ENCODE peak calls at places on chromosomes 7 and 10, in four cellular contexts. V, P, G and E are unnamed samples.

GRCh38 chr10:59536576-59537014 is 173.1 kb downstream of the SLC16A9 start:
- DNase-seq in V (peak), P (no peak), G (peak), E (no peak)

GRCh38 chr10:52747680-52748079 is 24.9 kb downstream of the MBL2 start:
- DNase-seq in V (no peak), P (no peak), G (no peak), E (no peak)

GRCh38 chr10:66215921-66216320 is 709.9 kb upstream of the LRRTM3 start:
- DNase-seq in V (no peak), P (no peak), G (no peak), E (no peak)

GRCh38 chr10:94010116-94010515 is 16.4 kb downstream of the PLCE1 start:
- DNase-seq in V (no peak), P (no peak), G (no peak), E (no peak)

GRCh38 chr10:100006241-100006886 is 3.4 kb downstream of the DNMBP start:
- DNase-seq in V (no peak), P (peak), G (peak), E (no peak)

GRCh38 chr10:84254552-84255137 is 9.8 kb downstream of the RGR start:
- DNase-seq in V (no peak), P (no peak), G (no peak), E (no peak)

GRCh38 chr7:65265959-65266519 is 107.6 kb upstream of the ZNF92 start:
- DNase-seq in V (no peak), P (no peak), G (no peak), E (no peak)

GRCh38 chr7:138992052-138992531 is 10.9 kb upstream of the KIAA1549 start:
- DNase-seq in V (no peak), P (no peak), G (no peak), E (no peak)

GRCh38 chr7:45886931-45887667 is 1.2 kb upstream of the IGFBP1 start:
- DNase-seq in V (no peak), P (no peak), G (no peak), E (no peak)

GRCh38 chr7:121941836-121942235 is 68.9 kb downstream of the PTPRZ1 start:
- DNase-seq in V (no peak), P (no peak), G (no peak), E (no peak)

GRCh38 chr10:49160110-49160509 is 26.3 kb upstream of the FAM170B start:
- DNase-seq in V (no peak), P (no peak), G (no peak), E (no peak)

GRCh38 chr10:107653832-107654287 is 489.4 kb upstream of the SORCS1 start:
- DNase-seq in V (peak), P (peak), G (peak), E (peak)

GRCh38 chr7:24318326-24318725 is 34.3 kb downstream of the NPY start:
- DNase-seq in V (no peak), P (peak), G (no peak), E (peak)

GRCh38 chr7:138363721-138364120 is 96.3 kb upstream of the TRIM24 start:
- DNase-seq in V (no peak), P (no peak), G (no peak), E (no peak)

GRCh38 chr7:24786941-24787340 is 29.7 kb upstream of the GSDME start:
- DNase-seq in V (no peak), P (peak), G (peak), E (no peak)

GRCh38 chr10:93749218-93749799 is 8.4 kb upstream of the LGI1 start:
- DNase-seq in V (peak), P (no peak), G (no peak), E (no peak)

GRCh38 chr10:49608925-49609282 is 1.2 kb upstream of the SLC18A3 start:
- DNase-seq in V (no peak), P (no peak), G (no peak), E (no peak)

GRCh38 chr10:9091515-9092093 is 1037.1 kb downstream of the GATA3 start:
- DNase-seq in V (no peak), P (no peak), G (no peak), E (no peak)

GRCh38 chr10:50310560-50311174 is 59.4 kb upstream of the ASAH2 start:
- DNase-seq in V (peak), P (peak), G (no peak), E (no peak)

GRCh38 chr10:3413937-3414710 is 241.5 kb upstream of the PITRM1 start:
- DNase-seq in V (no peak), P (no peak), G (no peak), E (no peak)

GRCh38 chr7:101823086-101823485 is 5.7 kb downstream of the CUX1 start:
- DNase-seq in V (no peak), P (no peak), G (no peak), E (no peak)

GRCh38 chr7:45665172-45665571 is 91.0 kb downstream of the ADCY1 start:
- DNase-seq in V (no peak), P (no peak), G (no peak), E (no peak)

GRCh38 chr7:12926236-12926635 is 238.8 kb downstream of the ARL4A start:
- DNase-seq in V (no peak), P (no peak), G (no peak), E (no peak)

GRCh38 chr10:49161411-49161997 is 26.7 kb downstream of the TMEM273 start:
- DNase-seq in V (no peak), P (no peak), G (peak), E (no peak)

GRCh38 chr7:30412810-30413504 is 65.6 kb downstream of the NOD1 start:
- DNase-seq in V (peak), P (peak), G (peak), E (peak)

GRCh38 chr7:30430777-30431176 is 47.8 kb downstream of the NOD1 start:
- DNase-seq in V (peak), P (no peak), G (no peak), E (no peak)

GRCh38 chr7:77697535-77697831 is 1.2 kb downstream of the RSBN1L start:
- DNase-seq in V (no peak), P (no peak), G (no peak), E (no peak)

GRCh38 chr7:44066494-44067063 is 1.2 kb upstream of the PGAM2 start:
- DNase-seq in V (no peak), P (no peak), G (no peak), E (no peak)

GRCh38 chr10:828191-828590 is 103.3 kb downstream of the LARP4B start:
- DNase-seq in V (no peak), P (no peak), G (no peak), E (no peak)

GRCh38 chr10:79202188-79203013 is 133.6 kb downstream of the ZMIZ1 start:
- DNase-seq in V (peak), P (peak), G (no peak), E (peak)

GRCh38 chr7:2042650-2043049 is 190.1 kb downstream of the MAD1L1 start:
- DNase-seq in V (no peak), P (no peak), G (no peak), E (no peak)

GRCh38 chr7:144842377-144842851 is 6.6 kb upstream of the TPK1 start:
- DNase-seq in V (peak), P (peak), G (no peak), E (no peak)

GRCh38 chr7:131769241-131769640 is 212.8 kb upstream of the PODXL start:
- DNase-seq in V (no peak), P (no peak), G (no peak), E (no peak)

GRCh38 chr7:2609001-2609411 is 22.8 kb upstream of the TTYH3 start:
- DNase-seq in V (peak), P (peak), G (no peak), E (no peak)

GRCh38 chr7:100837099-100837836 is 9.9 kb upstream of the EPHB4 start:
- DNase-seq in V (peak), P (peak), G (peak), E (peak)

GRCh38 chr7:884191-885003 is 8.0 kb downstream of the GET4 start:
- DNase-seq in V (no peak), P (no peak), G (no peak), E (no peak)

GRCh38 chr7:42373285-42373684 is 136.3 kb upstream of the GLI3 start:
- DNase-seq in V (no peak), P (no peak), G (no peak), E (no peak)

GRCh38 chr10:115129752-115130151 is 36.6 kb downstream of the ATRNL1 start:
- DNase-seq in V (no peak), P (peak), G (no peak), E (no peak)
- TF ChIP-seq CTCF in V (no peak), P (peak), G (no peak), E (no peak)

GRCh38 chr7:135726911-135727673 is 894 bp downstream of the SLC13A4 start:
- DNase-seq in V (no peak), P (no peak), G (no peak), E (no peak)
- TF ChIP-seq CTCF in V (no peak), P (no peak), G (no peak), E (no peak)

GRCh38 chr10:95604630-95605029 is 43.5 kb upstream of the SORBS1 start:
- DNase-seq in V (no peak), P (no peak), G (no peak), E (no peak)
- TF ChIP-seq CTCF in V (no peak), P (no peak), G (no peak), E (no peak)

GRCh38 chr10:97907211-97907610 is 57.6 kb downstream of the GOLGA7B start:
- DNase-seq in V (no peak), P (no peak), G (no peak), E (no peak)
- TF ChIP-seq CTCF in V (no peak), P (no peak), G (no peak), E (no peak)

DNA sequence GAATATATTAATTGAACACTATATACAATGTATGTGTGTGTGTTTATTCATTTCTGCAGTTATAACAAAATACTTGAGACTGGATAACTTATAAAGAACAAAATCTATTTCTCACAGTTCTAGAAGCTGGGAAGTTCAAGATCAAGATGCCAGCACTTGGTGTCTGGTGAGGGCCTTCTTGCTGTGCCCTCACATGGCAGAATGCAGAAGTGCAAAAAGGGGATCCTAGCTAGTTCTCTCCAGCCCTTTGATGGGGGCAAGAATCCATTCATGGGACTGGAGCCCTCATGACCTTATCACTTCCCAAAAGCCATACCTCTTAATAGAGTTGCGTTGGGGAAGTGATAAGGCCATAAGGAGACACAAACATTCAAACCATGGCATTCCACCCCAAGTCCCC is 8.4 kb downstream of the GRB10 start:
- DNase-seq in V (no peak), P (no peak), G (no peak), E (no peak)
- TF ChIP-seq CTCF in V (no peak), P (no peak), G (peak), E (no peak)

DNA sequence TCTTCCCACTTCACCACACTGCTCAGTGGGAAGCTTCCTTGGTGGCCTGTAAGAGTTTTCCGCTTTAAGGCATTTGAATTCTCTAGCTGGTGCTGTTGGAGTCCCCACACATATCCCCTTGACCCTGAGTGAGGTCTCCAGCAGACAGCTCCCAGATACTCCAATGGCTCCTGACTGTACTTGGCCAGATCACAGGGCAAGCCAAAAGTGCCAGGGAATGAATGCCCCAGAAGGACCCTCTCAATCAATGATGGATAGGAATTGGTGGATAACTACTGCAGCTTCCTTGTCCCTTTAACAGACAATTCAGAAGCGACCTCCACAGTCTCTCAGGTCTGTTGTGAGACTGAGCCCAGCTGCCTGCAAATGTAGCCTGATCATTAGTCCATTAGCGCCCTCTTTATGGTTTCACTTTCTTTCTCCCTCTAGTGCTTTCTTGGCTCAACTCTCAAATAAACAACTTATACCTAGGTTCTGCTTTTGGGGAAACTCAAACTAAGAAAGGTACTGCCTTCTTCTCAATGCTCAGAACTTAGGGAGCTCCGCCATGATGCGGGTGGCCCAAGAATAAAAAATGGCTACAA is 283.0 kb downstream of the TCF7L2 start:
- DNase-seq in V (no peak), P (peak), G (no peak), E (no peak)
- TF ChIP-seq CTCF in V (no peak), P (no peak), G (no peak), E (no peak)

DNA sequence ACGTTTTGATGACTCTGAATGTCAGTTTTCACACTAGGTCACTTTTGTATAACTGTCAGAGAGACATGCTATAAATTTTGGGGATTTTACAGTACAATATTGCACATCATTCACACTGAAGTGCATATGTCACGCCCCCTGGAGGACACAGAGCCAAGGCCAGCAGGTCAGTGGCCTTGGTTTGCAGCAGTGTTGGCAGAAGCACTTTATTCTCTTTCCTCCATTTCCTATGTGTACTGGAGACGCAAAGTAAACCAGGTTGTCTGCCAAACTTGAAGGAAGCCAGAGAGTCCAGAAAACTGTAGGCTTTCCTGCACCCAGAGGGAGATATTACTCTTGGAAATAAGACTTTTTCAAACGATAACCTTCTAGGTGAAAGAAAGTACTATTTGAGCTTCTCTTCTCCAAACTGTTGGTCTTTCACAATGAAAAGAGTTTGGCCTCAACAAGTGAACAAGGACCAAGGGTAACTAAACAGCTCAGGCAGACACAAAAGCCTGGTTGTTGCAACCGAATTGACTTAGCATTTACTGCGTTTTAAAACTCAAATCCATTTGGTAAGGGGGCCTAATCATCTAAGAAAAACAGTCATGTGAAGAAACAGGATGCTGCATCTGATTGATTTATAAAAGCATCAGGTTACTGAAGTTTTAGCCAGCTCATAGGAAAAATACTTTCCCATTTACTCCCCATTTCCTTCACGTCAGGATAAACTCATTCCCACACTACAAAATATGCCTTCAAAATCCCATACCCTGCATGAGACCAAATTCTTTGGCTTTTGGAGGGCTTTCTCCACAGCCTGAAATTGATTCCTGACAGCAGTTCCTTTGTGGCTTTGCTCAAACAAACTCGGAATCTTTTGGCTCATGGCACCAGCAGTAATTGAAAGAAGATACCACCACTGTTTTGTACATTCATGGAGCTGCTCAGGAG is 83.0 kb upstream of the SEC61G start:
- DNase-seq in V (peak), P (peak), G (peak), E (no peak)
- TF ChIP-seq CTCF in V (no peak), P (peak), G (peak), E (peak)